ENCODE peak calls at places on chromosome 11, in six cellular contexts. H is kidney epithelial cell; U is AG10803; E is tibial artery; Q is transverse colon; N is CD8-positive, alpha-beta memory T cell. R is an unnamed sample.
A peak's percentile ranks its signal among the peaks of the same experiment; 100 is the strongest.

GRCh38 chr11:33773399-33774355 is 643 bp downstream of the FBXO3 start:
- DNase-seq in E (peak; percentile 21), N (peak; percentile 77), H (no peak), U (no peak), Q (no peak), R (no peak)

GRCh38 chr11:63560506-63561179 is 2.5 kb downstream of the PLAAT2 start:
- DNase-seq in U (no peak), H (no peak), E (no peak), Q (peak; percentile 60), N (peak; percentile 58), R (no peak)

GRCh38 chr11:85595285-85595884 is 31.8 kb downstream of the DLG2 start:
- DNase-seq in Q (no peak), H (no peak), N (no peak), E (no peak), U (peak; percentile 61), R (peak; percentile 11)

GRCh38 chr11:73137942-73138274 is 4.2 kb downstream of the FCHSD2 start:
- DNase-seq in Q (no peak), U (no peak), H (no peak), E (no peak), N (no peak), R (no peak)

GRCh38 chr11:77115956-77116355 is 12.1 kb upstream of the MYO7A start:
- DNase-seq in E (no peak), Q (no peak), N (no peak), H (no peak), U (no peak), R (no peak)

GRCh38 chr11:70233511-70233919 is 30.4 kb downstream of the FADD start:
- DNase-seq in H (peak; percentile 99), N (no peak), Q (peak; percentile 39), U (peak; percentile 35), E (no peak), R (peak; percentile 25)

GRCh38 chr11:47127213-47127612 is 49.5 kb downstream of the ARFGAP2 start:
- DNase-seq in H (no peak), U (no peak), E (no peak), Q (no peak), N (no peak), R (no peak)

GRCh38 chr11:131893103-131893502 is 522.7 kb downstream of the NTM start:
- DNase-seq in N (no peak), H (no peak), Q (no peak), E (no peak), U (no peak), R (no peak)

GRCh38 chr11:71977090-71977489 is 21.6 kb upstream of the IL18BP start:
- DNase-seq in U (no peak), E (no peak), N (no peak), Q (no peak), H (no peak), R (no peak)

GRCh38 chr11:130315354-130315970 is 745 bp upstream of the ZBTB44 start:
- DNase-seq in U (no peak), Q (peak; percentile 50), E (no peak), H (no peak), N (peak; percentile 70), R (no peak)

GRCh38 chr11:10943968-10944367 is 86.1 kb upstream of the ZBED5 start:
- DNase-seq in E (no peak), H (no peak), U (no peak), N (no peak), Q (no peak), R (no peak)

DNA sequence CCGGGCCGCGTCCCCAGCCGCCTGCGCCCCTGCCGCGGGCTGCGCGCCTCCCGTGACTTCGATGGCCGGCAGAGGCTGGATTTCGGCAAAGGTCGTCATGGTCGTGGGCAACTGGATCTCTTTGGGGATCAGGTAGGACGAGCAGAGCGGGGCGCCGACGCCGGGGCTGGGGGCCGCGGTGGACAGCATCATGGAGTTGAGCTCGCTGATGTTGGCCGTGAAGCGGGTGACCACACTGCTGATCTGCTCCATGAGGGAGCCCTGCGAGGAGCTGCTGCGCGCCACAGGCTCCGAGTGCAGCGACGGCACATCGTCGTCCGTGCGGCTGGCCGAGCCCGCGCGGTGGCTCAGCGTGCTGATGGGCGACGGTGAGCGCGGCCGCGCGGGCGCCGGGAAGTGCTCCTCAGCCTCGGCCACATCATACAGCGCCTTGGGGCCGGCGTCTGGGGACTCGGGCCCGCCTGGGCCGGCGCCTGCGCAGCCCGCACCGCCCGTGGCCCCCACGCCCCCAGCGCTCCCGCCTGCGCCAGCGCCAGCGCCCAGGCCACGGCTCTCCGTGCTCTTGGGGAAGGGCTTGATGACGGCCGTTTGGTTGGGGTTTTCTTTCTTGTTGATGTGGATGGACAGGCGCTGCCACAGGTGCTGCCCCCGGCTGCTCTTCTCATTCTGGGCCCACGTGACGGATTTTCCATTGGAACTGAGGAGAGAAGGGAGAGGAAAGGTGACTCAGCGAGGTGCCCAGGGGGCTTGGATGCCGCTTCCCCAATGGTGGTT is 171.5 kb upstream of the CTSC start:
- DNase-seq in N (peak; percentile 37), Q (peak; percentile 10), E (no peak), H (no peak), U (peak; percentile 19), R (no peak)
- H3K4me3 ChIP-seq in N (no peak overlapping the region), Q (peak overlapping the region; percentile 48), E (peak overlapping the region; percentile 35), H (peak overlapping the region; percentile 30), U (peak overlapping the region; percentile 43), R (peak overlapping the region; percentile 15)

GRCh38 chr11:117795726-117796455 is 1.1 kb downstream of the DSCAML1 start:
- DNase-seq in E (no peak), U (no peak), Q (no peak), H (no peak), N (no peak), R (no peak)
- H3K4me3 ChIP-seq in E (no peak overlapping the region), U (no peak overlapping the region), Q (peak overlapping the region; percentile 50), H (peak overlapping the region; percentile 37), N (peak overlapping the region; percentile 12), R (no peak overlapping the region)

GRCh38 chr11:80778432-80778831 is 1337.6 kb upstream of the TENM4 start:
- DNase-seq in E (no peak), H (no peak), Q (no peak), U (no peak), N (no peak), R (no peak)

GRCh38 chr11:80783561-80783960 is 1342.7 kb upstream of the TENM4 start:
- DNase-seq in Q (no peak), U (no peak), E (no peak), N (no peak), H (no peak), R (no peak)

GRCh38 chr11:80779907-80780615 is 1339.2 kb upstream of the TENM4 start:
- DNase-seq in Q (no peak), N (no peak), H (no peak), U (no peak), E (no peak), R (no peak)

GRCh38 chr11:80782135-80782885 is 1341.5 kb upstream of the TENM4 start:
- DNase-seq in H (no peak), Q (no peak), U (no peak), N (no peak), E (no peak), R (no peak)
- H3K4me3 ChIP-seq in H (no peak overlapping the region), Q (no peak overlapping the region), U (no peak overlapping the region), N (no peak overlapping the region), E (no peak overlapping the region), R (no peak overlapping the region)

DNA sequence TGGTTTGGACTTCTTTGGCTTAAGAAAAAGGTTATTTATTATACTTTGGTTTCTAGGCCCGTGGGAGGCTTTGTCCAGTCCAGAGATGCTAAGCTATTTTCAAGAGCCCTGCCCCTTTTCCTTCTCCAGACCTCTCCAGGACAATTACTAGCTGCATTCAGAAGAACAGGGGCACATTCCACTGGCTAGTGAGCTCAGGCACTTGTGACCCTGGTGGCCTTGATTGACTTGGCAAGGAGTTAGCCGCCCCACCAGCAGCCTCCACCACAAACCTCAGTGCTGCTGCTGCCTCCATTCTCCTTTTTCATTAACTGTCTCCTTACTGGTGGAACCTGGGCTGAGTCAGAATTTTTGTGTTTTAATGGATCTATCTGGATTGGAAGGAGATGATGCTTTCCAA is 747.4 kb upstream of the TENM4 start:
- DNase-seq in E (no peak), N (no peak), U (peak; percentile 11), H (no peak), Q (no peak), R (no peak)
- H3K4me3 ChIP-seq in E (no peak overlapping the region), N (no peak overlapping the region), U (no peak overlapping the region), H (no peak overlapping the region), Q (no peak overlapping the region), R (no peak overlapping the region)

DNA sequence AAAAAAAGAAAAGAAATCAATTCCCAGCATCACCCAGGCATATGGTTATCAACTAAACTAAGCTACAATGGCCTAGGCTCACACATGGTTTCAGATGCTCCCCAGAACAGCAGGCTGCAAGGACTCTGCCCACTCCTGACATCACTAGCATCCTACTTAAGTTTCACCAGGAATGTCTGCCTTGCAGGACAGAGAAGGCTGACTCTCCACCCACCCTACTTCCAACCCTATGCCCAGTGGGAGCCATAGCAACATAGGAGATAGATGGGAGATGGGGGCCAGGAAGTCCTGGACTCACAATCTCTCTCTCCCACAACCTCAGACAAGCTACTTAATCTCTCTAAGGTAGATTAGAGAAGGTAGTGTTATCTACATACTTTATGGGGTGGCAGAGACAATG is 586.2 kb downstream of the BUD13 start:
- DNase-seq in E (no peak), U (no peak), Q (no peak), H (no peak), N (no peak), R (no peak)
- H3K4me3 ChIP-seq in E (no peak overlapping the region), U (no peak overlapping the region), Q (no peak overlapping the region), H (no peak overlapping the region), N (no peak overlapping the region), R (no peak overlapping the region)

R was measured in BJ.